ENCODE peak calls at places on chromosomes 4 and X, in eight cellular contexts. M, V, S, A, R, J, I and X are unnamed samples. For H3K27me3 and H3K36me3, the result is how much of the 10 kb centered on the place peaks cover.

GRCh38 chrX:132490086-132490419 is 1.2 kb upstream of the MBNL3 start:
- DNase-seq in M (peak), V (no peak), S (no peak), A (peak), R (no peak), J (no peak), I (no peak), X (peak)

GRCh38 chrX:153827903-153828302 is 2.4 kb downstream of the PDZD4 start:
- DNase-seq in M (no peak), V (no peak), S (no peak), A (no peak), R (no peak), J (no peak), I (no peak), X (peak)

GRCh38 chr4:173522160-173522873 is 7.7 kb downstream of the HAND2 start:
- DNase-seq in M (peak), V (no peak), S (peak), A (peak), R (peak), J (peak), I (peak), X (peak)

GRCh38 chrX:12974797-12975669 is at the start of gene TMSB4X:
- DNase-seq in M (peak), V (no peak), S (peak), A (peak), R (peak), J (peak), I (peak), X (peak)

GRCh38 chr4:187090401-187090800 is 366.7 kb upstream of the FAT1 start:
- DNase-seq in M (no peak), V (no peak), S (no peak), A (no peak), R (no peak), J (no peak), I (no peak), X (no peak)

GRCh38 chr4:72924814-72925213 is 144.7 kb downstream of the COX18 start:
- DNase-seq in M (no peak), V (no peak), S (no peak), A (no peak), R (no peak), J (peak), I (no peak), X (no peak)

GRCh38 chrX:15177316-15177715 is 92.6 kb downstream of the ASB9 start:
- DNase-seq in M (no peak), V (no peak), S (no peak), A (no peak), R (no peak), J (no peak), I (no peak), X (no peak)

GRCh38 chrX:103918584-103919335 is 43.7 kb upstream of the TMSB15B start:
- DNase-seq in M (peak), V (no peak), S (peak), A (peak), R (peak), J (peak), I (peak), X (peak)

GRCh38 chr4:82988323-82988832 is 22.2 kb downstream of the LIN54 start:
- DNase-seq in M (no peak), V (no peak), S (no peak), A (no peak), R (no peak), J (no peak), I (no peak), X (no peak)

GRCh38 chrX:69524765-69525164 is 20.6 kb downstream of the NALF2 start:
- DNase-seq in M (no peak), V (no peak), S (no peak), A (no peak), R (no peak), J (no peak), I (no peak), X (no peak)

GRCh38 chr4:66372706-66373105 is 702.4 kb upstream of the EPHA5 start:
- DNase-seq in M (no peak), V (no peak), S (no peak), A (no peak), R (no peak), J (no peak), I (no peak), X (no peak)

GRCh38 chrX:74922922-74923321 is 2.3 kb downstream of the NEXMIF start:
- DNase-seq in M (no peak), V (no peak), S (no peak), A (no peak), R (no peak), J (no peak), I (no peak), X (no peak)

GRCh38 chrX:46381630-46382029 is 163.6 kb downstream of the ZNF674 start:
- DNase-seq in M (peak), V (peak), S (no peak), A (no peak), R (no peak), J (no peak), I (peak), X (no peak)

GRCh38 chr4:106258145-106259045 is 57.6 kb downstream of the TBCK start:
- DNase-seq in M (no peak), V (no peak), S (no peak), A (no peak), R (no peak), J (no peak), I (no peak), X (no peak)

GRCh38 chr4:155944516-155944915 is 9.2 kb downstream of the CTSO start:
- DNase-seq in M (no peak), V (no peak), S (no peak), A (no peak), R (no peak), J (no peak), I (no peak), X (no peak)

GRCh38 chrX:11665144-11666040 is at the start of gene ARHGAP6:
- DNase-seq in M (peak), V (no peak), S (peak), A (peak), R (no peak), J (no peak), I (peak), X (peak)

GRCh38 chrX:39318497-39319343 is 517.5 kb downstream of the MID1IP1 start:
- DNase-seq in M (no peak), V (no peak), S (no peak), A (no peak), R (no peak), J (no peak), I (no peak), X (no peak)

GRCh38 chrX:106898462-106898861 is 4.7 kb downstream of the RIPPLY1 start:
- DNase-seq in M (peak), V (no peak), S (no peak), A (no peak), R (peak), J (no peak), I (no peak), X (peak)

GRCh38 chrX:30373951-30374350 is 64.8 kb upstream of the NR0B1 start:
- DNase-seq in M (no peak), V (no peak), S (no peak), A (no peak), R (no peak), J (no peak), I (no peak), X (no peak)

GRCh38 chrX:68498508-68499379 is at the start of gene YIPF6:
- DNase-seq in M (peak), V (peak), S (peak), A (peak), R (peak), J (peak), I (peak), X (peak)

GRCh38 chr4:103002551-103002950 is 17.0 kb downstream of the SLC9B1 start:
- DNase-seq in M (no peak), V (no peak), S (no peak), A (no peak), R (no peak), J (no peak), I (no peak), X (no peak)

GRCh38 chrX:85109235-85109634 is 105.6 kb downstream of the APOOL start:
- DNase-seq in M (peak), V (peak), S (no peak), A (peak), R (no peak), J (no peak), I (peak), X (peak)

GRCh38 chr4:5186584-5187170 is 135.4 kb downstream of the STK32B start:
- DNase-seq in M (no peak), V (no peak), S (no peak), A (no peak), R (no peak), J (no peak), I (no peak), X (no peak)

DNA sequence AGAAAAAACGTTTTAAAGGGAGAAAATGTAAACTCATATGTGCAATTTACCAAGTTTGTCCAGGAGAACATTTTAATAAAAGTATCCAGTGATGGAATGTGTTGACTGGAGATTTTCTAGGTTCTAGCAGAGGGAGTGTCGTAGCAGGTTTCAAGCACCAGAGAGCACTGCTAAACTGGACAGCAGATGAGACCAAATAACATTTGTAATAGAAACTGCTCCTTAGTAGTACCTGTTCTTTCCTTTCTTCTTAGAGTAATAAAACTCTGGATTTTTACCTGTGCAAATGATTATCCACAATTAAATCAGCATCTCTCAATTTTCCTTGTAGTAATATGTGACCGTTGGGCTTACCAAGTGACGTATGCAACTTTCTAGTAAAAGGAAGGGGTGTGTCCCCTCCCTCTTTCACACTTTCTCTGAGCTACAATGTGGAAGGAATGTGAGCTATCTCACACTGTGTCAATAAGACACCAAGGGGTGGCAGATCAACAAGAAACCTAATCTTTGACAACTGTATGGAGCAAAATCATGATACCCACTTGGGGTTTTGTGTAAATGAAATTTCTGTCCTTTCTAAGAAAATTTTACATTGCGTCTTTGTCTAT is 9.5 kb downstream of the HPGDS start:
- DNase-seq in M (no peak), V (no peak), S (no peak), A (no peak), R (no peak), J (no peak), I (peak), X (peak)
- H3K27me3 ChIP-seq in M (under half), V (under half), S (under half), A (under half), R (under half), J (under half), I (under half), X (under half)

GRCh38 chr4:148447672-148448071 is 5.5 kb upstream of the NR3C2 start:
- DNase-seq in M (no peak), V (no peak), S (no peak), A (no peak), R (no peak), J (no peak), I (no peak), X (peak)
- H3K4me3 ChIP-seq in M (no peak), V (no peak), S (no peak), A (no peak), R (no peak), J (no peak), I (no peak), X (no peak)

GRCh38 chr4:37792241-37792640 is 34.2 kb upstream of the PGM2 start:
- DNase-seq in M (no peak), V (no peak), S (no peak), A (no peak), R (no peak), J (no peak), I (no peak), X (no peak)

GRCh38 chr4:37795796-37796195 is 30.7 kb upstream of the PGM2 start:
- DNase-seq in M (no peak), V (no peak), S (no peak), A (no peak), R (no peak), J (no peak), I (no peak), X (no peak)

GRCh38 chr4:37797923-37798322 is 28.6 kb upstream of the PGM2 start:
- DNase-seq in M (no peak), V (no peak), S (no peak), A (no peak), R (no peak), J (no peak), I (no peak), X (no peak)

GRCh38 chr4:37794046-37794445 is 32.4 kb upstream of the PGM2 start:
- DNase-seq in M (no peak), V (no peak), S (no peak), A (no peak), R (no peak), J (no peak), I (no peak), X (no peak)

GRCh38 chr4:37793562-37793961 is 32.9 kb upstream of the PGM2 start:
- DNase-seq in M (no peak), V (no peak), S (no peak), A (no peak), R (peak), J (no peak), I (no peak), X (no peak)
- H3K36me3 ChIP-seq in M (under half), V (under half), S (under half), A (under half), R (under half), J (under half), I (under half), X (under half)

GRCh38 chr4:112704322-112704721 is 67.4 kb downstream of the LARP7 start:
- DNase-seq in M (no peak), V (no peak), S (no peak), A (no peak), R (no peak), J (no peak), I (peak), X (no peak)

GRCh38 chr4:112706840-112707207 is 69.9 kb downstream of the LARP7 start:
- DNase-seq in M (no peak), V (no peak), S (no peak), A (no peak), R (no peak), J (no peak), I (no peak), X (no peak)

GRCh38 chr4:112702892-112703291 is 65.9 kb downstream of the LARP7 start:
- DNase-seq in M (no peak), V (no peak), S (no peak), A (no peak), R (no peak), J (no peak), I (no peak), X (no peak)

GRCh38 chr4:112708772-112709171 is 71.8 kb downstream of the LARP7 start:
- DNase-seq in M (no peak), V (no peak), S (no peak), A (no peak), R (no peak), J (no peak), I (no peak), X (no peak)

DNA sequence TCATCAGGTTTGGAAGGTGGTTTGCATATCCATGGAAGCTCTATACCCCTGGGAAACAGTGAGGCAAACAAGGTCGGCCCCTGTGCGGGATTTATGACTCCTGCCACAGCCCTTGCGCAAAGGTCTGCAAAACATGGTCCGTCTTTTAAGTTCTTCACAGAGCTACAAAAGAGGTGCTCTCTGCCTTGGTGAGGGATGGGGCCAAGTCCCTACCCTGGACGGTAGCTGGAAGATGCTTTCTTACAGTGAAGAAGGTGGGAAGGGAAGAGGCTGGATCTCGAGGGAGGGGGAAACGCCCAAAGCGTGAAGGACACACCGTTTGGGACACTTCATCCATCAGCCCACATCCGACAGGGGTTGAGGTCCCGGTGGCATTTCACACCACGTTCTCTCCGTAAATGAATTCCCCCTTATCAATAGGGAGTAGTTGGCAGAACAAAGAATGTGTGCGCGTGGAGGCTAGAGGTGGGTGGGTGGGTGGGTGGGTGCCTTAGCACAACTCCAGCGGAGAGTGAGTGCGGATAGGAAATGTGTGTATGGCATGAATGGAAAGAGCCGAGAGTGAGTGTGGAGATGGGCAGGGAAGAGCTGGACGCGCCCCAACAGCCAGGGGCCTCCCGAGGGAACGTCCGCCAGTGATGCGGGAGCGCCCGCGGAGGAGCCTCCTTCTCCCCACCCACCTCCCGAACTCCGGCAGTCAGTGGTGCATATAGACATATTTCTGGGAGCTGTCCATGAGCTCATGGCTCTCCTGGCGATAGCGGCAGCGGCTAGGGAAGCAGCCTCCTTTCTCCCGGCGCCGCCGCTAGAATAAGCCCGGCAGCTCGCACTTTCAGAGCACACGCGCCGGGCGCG is 68.3 kb downstream of the LARP7 start:
- DNase-seq in M (peak), V (peak), S (peak), A (peak), R (peak), J (peak), I (peak), X (peak)
- H3K27me3 ChIP-seq in M (under half), V (under half), S (under half), A (under half), R (under half), J (under half), I (under half), X (under half)

DNA sequence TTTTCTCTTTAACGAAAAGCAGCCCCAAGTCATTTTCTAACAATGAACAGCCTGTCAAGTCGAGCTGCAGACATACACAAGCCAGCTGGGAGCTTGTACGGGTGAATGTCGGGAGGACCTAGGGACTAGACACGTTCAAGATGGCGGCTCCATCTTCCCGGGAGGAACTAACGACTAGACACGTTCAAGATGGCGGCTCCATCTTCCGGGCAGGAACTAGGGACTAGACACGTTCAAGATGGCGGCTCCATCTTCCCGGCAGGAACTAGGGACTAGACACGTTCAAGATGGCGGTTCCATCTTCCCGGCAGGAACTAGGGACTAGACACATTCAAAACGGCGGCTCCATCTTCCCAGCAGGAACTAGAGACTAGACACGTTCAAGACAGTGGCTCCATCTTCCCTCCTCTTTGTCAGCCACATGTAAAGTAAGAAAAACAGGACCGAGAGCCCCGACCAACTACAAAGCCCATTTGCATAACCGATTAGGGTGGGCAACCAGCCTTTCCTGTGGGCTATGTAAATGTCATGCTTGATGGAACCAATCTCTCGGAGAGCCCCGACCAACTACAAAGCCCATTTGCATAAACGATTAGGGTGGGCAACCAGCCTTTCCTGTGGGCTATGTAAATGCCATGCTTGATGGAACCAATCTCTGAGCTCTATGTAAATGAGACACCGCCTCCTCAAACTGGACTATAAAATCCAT is 175.5 kb downstream of the DHRSX start:
- DNase-seq in M (no peak), V (no peak), S (peak), A (peak), R (peak), J (peak), I (peak), X (no peak)
- H3K4me3 ChIP-seq in M (no peak), V (no peak), S (peak), A (peak), R (peak), J (peak), I (no peak), X (peak)